ENCODE peak calls at places on chromosomes 5 and 9, in nine cellular contexts. W is Caco-2; B is amygdala; R is GM04503; U is activated gamma-delta T cell; G is T1000; Z is GM18507; N is activated T-cell treated with anti-CD3 and anti-CD28 coated beads, Interleukin-2, amount 50 U/mL, for 1 hour; H is amniotic epithelial cell. V is an unnamed sample.

GRCh38 chr5:150181035-150181434 is 8.8 kb upstream of the SLC6A7 start:
- DNase-seq in B (no peak), G (no peak), R (no peak), H (peak), W (no peak), Z (no peak), N (no peak), U (no peak), V (no peak)

GRCh38 chr5:179549973-179550510 is 312 bp upstream of the RUFY1 start:
- DNase-seq in N (no peak), H (no peak), B (peak), R (no peak), W (no peak), G (no peak), Z (no peak), U (no peak), V (no peak)

GRCh38 chr5:148395031-148395430 is 11.3 kb downstream of the FBXO38 start:
- DNase-seq in U (no peak), Z (no peak), R (no peak), H (no peak), B (no peak), N (no peak), W (no peak), G (no peak), V (no peak)

GRCh38 chr5:168822745-168823281 is 243.6 kb upstream of the PANK3 start:
- DNase-seq in Z (no peak), U (no peak), W (no peak), B (no peak), G (peak), N (no peak), H (peak), R (peak), V (no peak)

GRCh38 chr9:104009853-104010252 is 84.3 kb upstream of the SMC2 start:
- DNase-seq in N (no peak), H (peak), R (no peak), G (no peak), U (no peak), B (no peak), Z (no peak), W (no peak), V (no peak)

GRCh38 chr5:98060148-98060547 is 713.3 kb upstream of the RGMB start:
- DNase-seq in W (no peak), H (no peak), R (no peak), U (no peak), G (no peak), B (no peak), Z (no peak), N (no peak), V (no peak)

GRCh38 chr5:126912607-126913006 is 117.8 kb downstream of the MARCHF3 start:
- DNase-seq in H (peak), B (no peak), R (peak), W (no peak), G (no peak), Z (no peak), N (no peak), U (no peak), V (no peak)

GRCh38 chr5:37575541-37576489 is 196.7 kb downstream of the WDR70 start:
- DNase-seq in H (peak), G (no peak), R (no peak), U (no peak), W (peak), B (no peak), Z (no peak), N (no peak), V (no peak)

GRCh38 chr5:9431496-9432258 is 114.2 kb downstream of the SEMA5A start:
- DNase-seq in U (no peak), W (no peak), R (no peak), Z (no peak), H (peak), G (peak), N (no peak), B (no peak), V (no peak)

GRCh38 chr9:117521293-117521692 is 106.4 kb upstream of the ASTN2 start:
- DNase-seq in W (no peak), N (no peak), B (no peak), H (no peak), Z (no peak), R (no peak), U (no peak), G (no peak), V (no peak)

GRCh38 chr9:38682713-38683112 is 37.2 kb downstream of the FAM240B start:
- DNase-seq in H (peak), W (peak), G (peak), N (no peak), R (peak), Z (no peak), U (no peak), B (no peak), V (no peak)

GRCh38 chr5:135591277-135591676 is 12.5 kb upstream of the CXCL14 start:
- DNase-seq in B (no peak), N (no peak), Z (no peak), G (no peak), W (no peak), H (no peak), R (no peak), U (no peak), V (no peak)

GRCh38 chr9:31302620-31303418 is 1081.6 kb upstream of the ACO1 start:
- DNase-seq in H (no peak), U (no peak), B (no peak), N (no peak), G (no peak), W (no peak), R (no peak), Z (no peak), V (no peak)

GRCh38 chr9:72401396-72401795 is 36.4 kb upstream of the ZFAND5 start:
- DNase-seq in N (no peak), H (no peak), G (no peak), Z (no peak), B (no peak), U (no peak), R (no peak), W (no peak), V (no peak)

GRCh38 chr9:93968451-93969327 is 13.5 kb upstream of the BARX1 start:
- DNase-seq in B (no peak), W (no peak), G (no peak), U (no peak), Z (no peak), N (no peak), H (peak), R (no peak), V (no peak)

GRCh38 chr5:180787025-180787424 is 15.6 kb downstream of the MGAT1 start:
- DNase-seq in G (no peak), U (no peak), H (no peak), N (no peak), R (no peak), Z (no peak), B (no peak), W (no peak), V (no peak)

GRCh38 chr9:98515506-98516204 is 193.1 kb downstream of the GABBR2 start:
- DNase-seq in Z (no peak), G (no peak), R (no peak), B (no peak), U (no peak), N (no peak), W (no peak), H (no peak), V (no peak)

GRCh38 chr9:20351715-20352114 is 270.6 kb downstream of the MLLT3 start:
- DNase-seq in Z (no peak), H (no peak), U (no peak), R (no peak), N (no peak), B (no peak), W (no peak), G (no peak), V (no peak)